ENCODE peak calls at places on chromosomes 3 and 15, in five cellular contexts. A is tibial artery, V is sigmoid colon, K is OCI-LY7, R is A549. I is an unnamed sample.

GRCh38 chr3:145015243-145015642 is 1043.6 kb downstream of the DIPK2A start:
- DNase-seq in A (no peak), K (no peak), R (no peak), V (no peak), I (no peak)

GRCh38 chr3:129687586-129688125 is 81.2 kb upstream of the PLXND1 start:
- DNase-seq in K (no peak), R (no peak), A (no peak), V (no peak), I (no peak)

GRCh38 chr15:76340198-76340801 is 3.7 kb downstream of the ISL2 start:
- DNase-seq in A (peak; percentile 68), V (no peak), K (no peak), R (no peak), I (no peak)

GRCh38 chr15:74884428-74885223 is 5.2 kb upstream of the MPI start:
- DNase-seq in V (no peak), K (no peak), R (no peak), A (no peak), I (no peak)

GRCh38 chr15:88258021-88258641 is 1.6 kb upstream of the NTRK3 start:
- DNase-seq in K (peak; percentile 29), A (peak; percentile 93), V (no peak), R (peak; percentile 79), I (no peak)

GRCh38 chr3:129592362-129593150 is 13.9 kb downstream of the PLXND1 start:
- DNase-seq in K (no peak), A (peak; percentile 95), R (no peak), V (peak; percentile 85), I (peak; percentile 51)

GRCh38 chr3:188154758-188155574 is 1.0 kb downstream of the LPP start:
- DNase-seq in A (no peak), K (no peak), R (no peak), V (no peak), I (no peak)

GRCh38 chr15:91970142-91970541 is 116.6 kb downstream of the SLCO3A1 start:
- DNase-seq in R (no peak), K (peak; percentile 6), V (peak; percentile 75), A (peak; percentile 89), I (peak; percentile 50)

GRCh38 chr3:184524981-184525336 is 36.6 kb upstream of the EPHB3 start:
- DNase-seq in V (no peak), K (no peak), R (no peak), A (no peak), I (no peak)

GRCh38 chr3:124837065-124837464 is 50.1 kb downstream of the ITGB5 start:
- DNase-seq in R (no peak), A (no peak), K (no peak), V (no peak), I (no peak)

GRCh38 chr15:61811952-61812351 is 248.3 kb downstream of the VPS13C start:
- DNase-seq in K (no peak), A (no peak), V (no peak), R (no peak), I (no peak)

GRCh38 chr3:28053759-28054158 is 187.7 kb upstream of the CMC1 start:
- DNase-seq in A (no peak), R (peak; percentile 46), K (no peak), V (no peak), I (no peak)

GRCh38 chr3:170907519-170908234 is 760 bp downstream of the EIF5A2 start:
- DNase-seq in V (peak; percentile 65), K (peak; percentile 31), R (no peak), A (no peak), I (no peak)

GRCh38 chr3:30743086-30743619 is 136.8 kb downstream of the TGFBR2 start:
- DNase-seq in V (no peak), K (no peak), A (no peak), R (no peak), I (no peak)

GRCh38 chr15:60798821-60799220 is 319.9 kb upstream of the ICE2 start:
- DNase-seq in V (no peak), A (no peak), K (no peak), R (no peak), I (no peak)

GRCh38 chr3:192365571-192365970 is 361.8 kb downstream of the FGF12 start:
- DNase-seq in V (no peak), K (no peak), A (no peak), R (peak; percentile 1), I (no peak)

GRCh38 chr3:146498002-146498736 is 28.8 kb upstream of the PLSCR2 start:
- DNase-seq in V (no peak), K (no peak), A (no peak), R (no peak), I (no peak)

GRCh38 chr3:159632847-159633246 is 355.8 kb upstream of the IL12A start:
- DNase-seq in K (no peak), R (peak; percentile 52), A (no peak), V (no peak), I (no peak)

DNA sequence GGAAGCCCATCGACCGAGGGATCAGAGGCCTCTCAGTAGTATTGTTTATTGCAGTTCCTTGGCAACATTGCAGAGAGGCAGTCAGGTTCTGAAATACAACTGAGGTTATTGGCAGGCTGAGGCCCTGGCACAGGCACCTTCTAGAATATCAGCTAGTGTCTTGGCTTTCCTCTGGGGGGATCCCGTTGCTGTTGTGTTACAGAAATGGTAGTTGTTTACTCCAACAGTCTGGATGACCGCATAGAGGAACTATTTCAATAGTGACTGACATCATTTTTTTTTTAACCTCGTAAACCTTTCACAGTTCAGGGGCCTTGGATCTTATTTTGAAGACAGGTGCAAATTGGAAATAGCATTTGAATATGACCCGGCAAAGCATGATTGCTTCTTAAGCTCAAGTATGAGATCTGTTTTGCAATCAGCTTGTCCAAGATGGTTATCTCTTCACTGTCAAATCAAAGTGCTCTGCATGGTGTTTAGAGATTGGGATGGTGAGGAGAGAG is 63.9 kb downstream of the PGPEP1L start:
- DNase-seq in A (no peak), K (no peak), R (no peak), V (no peak), I (no peak)
- H3K4me1 ChIP-seq in A (peaks cover 31% of the 10 kb centered on the region), K (no peaks in the 10 kb centered on the region), R (peaks cover 47% of the 10 kb centered on the region), V (peaks cover 45% of the 10 kb centered on the region), I (peaks cover 8% of the 10 kb centered on the region)

GRCh38 chr3:172039352-172040077 is at the start of gene FNDC3B:
- DNase-seq in A (peak; percentile 97), V (peak; percentile 97), K (peak; percentile 95), R (peak; percentile 93), I (peak; percentile 91)

GRCh38 chr3:172040976-172041963 is 1.9 kb downstream of the FNDC3B start:
- DNase-seq in V (no peak), R (peak; percentile 24), K (no peak), A (peak; percentile 69), I (no peak)

GRCh38 chr3:172042136-172042535 is 2.8 kb downstream of the FNDC3B start:
- DNase-seq in K (no peak), R (no peak), A (no peak), V (no peak), I (no peak)

GRCh38 chr3:172038823-172039222 is 555 bp upstream of the FNDC3B start:
- DNase-seq in R (no peak), K (no peak), A (no peak), V (peak; percentile 72), I (no peak)

DNA sequence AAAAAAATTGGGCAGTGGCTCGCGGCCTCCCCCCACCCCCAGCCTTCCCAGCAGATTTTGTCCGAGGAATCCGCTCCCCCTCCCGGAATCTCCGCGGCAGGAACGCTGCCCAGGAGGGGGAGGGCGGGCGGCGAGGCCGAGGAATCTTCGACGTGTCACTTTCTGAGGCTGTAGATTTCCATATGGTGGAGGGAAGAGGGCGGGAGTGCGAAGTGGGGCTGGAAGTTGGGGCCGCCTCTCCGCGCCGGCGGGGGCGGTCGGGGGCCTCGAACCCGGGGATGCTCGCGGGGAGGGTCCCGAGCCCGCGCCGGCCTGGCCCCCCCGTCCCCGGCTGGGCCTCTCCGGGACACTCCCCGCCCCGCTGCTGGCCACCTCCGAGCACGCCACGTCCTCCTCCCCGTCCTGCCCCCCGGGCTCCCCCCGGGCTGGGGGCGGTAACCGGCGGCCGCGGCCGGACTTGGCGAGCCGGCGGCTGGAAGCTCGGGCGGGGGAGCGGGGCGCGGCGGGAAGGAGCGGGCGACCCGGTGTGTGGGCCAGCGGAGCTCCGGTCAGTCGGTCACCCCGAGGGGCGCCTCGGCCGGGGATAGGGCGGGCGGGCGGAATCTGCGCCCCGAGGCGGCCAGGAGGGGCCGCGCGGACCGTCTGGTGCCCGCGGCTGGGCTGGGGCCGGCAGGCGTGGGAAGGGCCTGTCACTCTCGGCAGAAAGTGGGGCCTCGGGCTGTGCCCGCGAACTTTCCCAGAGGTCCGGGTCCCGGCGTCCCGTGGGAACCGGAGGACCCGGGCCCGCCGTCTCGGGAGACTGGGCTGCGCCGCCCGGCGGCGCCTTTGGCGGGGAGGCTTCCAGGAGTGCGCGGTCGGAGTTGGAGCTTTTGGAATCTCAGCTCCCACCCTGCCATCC is 949 bp downstream of the FNDC3B start:
- DNase-seq in V (peak; percentile 94), A (peak; percentile 94), K (peak; percentile 30), R (peak; percentile 76), I (peak; percentile 81)
- H3K4me3 ChIP-seq in V (peak overlapping the region; percentile 60), A (peak overlapping the region; percentile 70), K (peak overlapping the region; percentile 98), R (peak overlapping the region; percentile 99), I (peak overlapping the region; percentile 97)

GRCh38 chr3:69052567-69052898 is 400 bp upstream of the TMF1 start:
- DNase-seq in K (no peak), V (no peak), A (no peak), R (no peak), I (no peak)
- TF ChIP-seq CTCF in K (no peak), V (no peak), A (no peak), R (no peak), I (no peak)

DNA sequence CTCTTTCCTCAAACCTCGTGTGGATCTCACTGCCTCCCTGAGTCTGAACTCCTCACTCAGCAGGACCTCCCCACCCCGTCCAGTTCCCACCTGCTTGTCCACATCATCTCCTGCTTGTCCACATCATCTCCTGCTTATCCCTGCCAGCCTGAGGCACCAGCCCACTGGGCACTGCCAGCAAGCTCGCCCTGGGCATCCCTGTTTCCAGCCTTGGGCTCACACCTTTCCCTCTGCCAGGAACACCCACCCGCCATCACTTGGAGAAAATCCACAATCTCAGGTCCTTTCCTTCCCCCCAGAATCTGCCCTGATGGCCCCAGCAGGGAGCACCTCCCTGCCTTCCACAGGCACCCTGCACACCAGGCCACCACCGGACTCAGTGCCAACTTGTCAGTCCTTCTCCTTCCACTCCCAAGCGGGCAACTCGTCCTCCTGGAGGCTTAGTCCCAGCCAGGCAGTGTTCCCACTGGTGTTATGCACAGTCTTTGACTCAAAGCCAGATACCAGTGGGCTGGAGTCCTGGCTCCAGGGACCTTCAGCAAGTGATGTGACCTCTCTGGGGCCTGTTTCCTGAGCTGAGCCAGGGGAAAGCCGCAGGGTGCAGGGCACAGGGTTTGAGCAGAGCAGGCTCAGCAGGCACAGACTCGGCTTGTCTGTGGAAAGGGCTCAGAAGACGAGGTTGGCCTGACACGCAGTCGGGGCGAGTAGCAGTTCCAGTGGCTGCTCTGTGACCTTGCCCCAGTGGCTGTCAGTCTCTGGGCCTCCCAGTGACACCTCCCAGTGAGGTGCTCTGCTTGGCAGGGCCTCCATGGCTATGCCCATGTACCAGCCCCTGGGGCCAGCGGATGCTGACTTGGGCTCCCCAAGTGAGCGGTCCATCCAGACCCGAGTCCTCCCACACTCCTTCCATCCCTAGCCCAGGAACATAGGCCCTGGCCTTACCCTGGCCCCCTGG is 9.5 kb upstream of the MESP2 start:
- DNase-seq in V (no peak), A (no peak), K (no peak), R (no peak), I (no peak)
- H3K4me1 ChIP-seq in V (no peaks in the 10 kb centered on the region), A (no peaks in the 10 kb centered on the region), K (no peaks in the 10 kb centered on the region), R (peaks cover 8% of the 10 kb centered on the region), I (no peaks in the 10 kb centered on the region)

GRCh38 chr15:93139436-93139835 is 50.4 kb upstream of the RGMA start:
- DNase-seq in V (no peak), A (no peak), R (no peak), K (no peak), I (no peak)
- H3K4me3 ChIP-seq in V (no peak overlapping the region), A (no peak overlapping the region), R (no peak overlapping the region), K (no peak overlapping the region), I (no peak overlapping the region)